ENCODE peak calls at places on chromosomes 5 and 9, in seven cellular contexts. X is stimulated activated CD4-positive, alpha-beta T cell treated with anti-CD3 and anti-CD28 coated beads, Interleukin-2, amount 100 ng/mL, for 48 hours; T is progenitor cell of endocrine pancreas; Z is AG04450; L is NCI-H2171; E is adipocyte; M is posterior vena cava. I is an unnamed sample.

GRCh38 chr5:33781286-33781685 is 110.5 kb downstream of the ADAMTS12 start:
- DNase-seq in X (no peak), T (no peak), Z (peak), L (no peak), E (peak), M (no peak), I (no peak)

GRCh38 chr5:72244862-72245371 is 75.1 kb downstream of the MRPS27 start:
- DNase-seq in X (no peak), T (no peak), Z (no peak), L (no peak), E (peak), M (no peak), I (no peak)

GRCh38 chr5:143837306-143837848 is 25.4 kb downstream of the HMHB1 start:
- DNase-seq in X (no peak), T (no peak), Z (no peak), L (no peak), E (peak), M (no peak), I (no peak)

GRCh38 chr5:51651476-51651875 is 268.2 kb downstream of the ISL1 start:
- DNase-seq in X (no peak), T (no peak), Z (no peak), L (no peak), E (no peak), M (no peak), I (no peak)

GRCh38 chr9:127854169-127854833 is at the start of gene ENG:
- DNase-seq in X (no peak), T (no peak), Z (no peak), L (no peak), E (peak), M (peak), I (no peak)

GRCh38 chr5:14270212-14270702 is 127.1 kb downstream of the TRIO start:
- DNase-seq in X (no peak), T (peak), Z (no peak), L (peak), E (peak), M (no peak), I (no peak)

GRCh38 chr5:169139381-169140125 is 161.4 kb downstream of the SLIT3 start:
- DNase-seq in X (no peak), T (no peak), Z (no peak), L (no peak), E (no peak), M (no peak), I (no peak)

GRCh38 chr5:9572246-9572645 is 26.4 kb upstream of the SEMA5A start:
- DNase-seq in X (no peak), T (no peak), Z (no peak), L (no peak), E (no peak), M (no peak), I (no peak)

GRCh38 chr5:38413696-38414095 is 142.8 kb downstream of the LIFR start:
- DNase-seq in X (no peak), T (no peak), Z (no peak), L (no peak), E (no peak), M (no peak), I (no peak)

GRCh38 chr9:96029722-96030515 is 154.4 kb downstream of the ERCC6L2 start:
- DNase-seq in X (no peak), T (no peak), Z (no peak), L (no peak), E (no peak), M (peak), I (no peak)

GRCh38 chr9:93659044-93659836 is 82.9 kb downstream of the PHF2 start:
- DNase-seq in X (no peak), T (no peak), Z (no peak), L (no peak), E (no peak), M (peak), I (peak)

GRCh38 chr5:175809531-175810121 is 61.8 kb upstream of the CPLX2 start:
- DNase-seq in X (no peak), T (no peak), Z (peak), L (no peak), E (peak), M (no peak), I (peak)

GRCh38 chr5:88826959-88827585 is 55.9 kb downstream of the MEF2C start:
- DNase-seq in X (no peak), T (no peak), Z (peak), L (no peak), E (peak), M (no peak), I (no peak)

GRCh38 chr5:110965773-110966581 is 105.5 kb upstream of the TSLP start:
- DNase-seq in X (no peak), T (no peak), Z (no peak), L (no peak), E (no peak), M (no peak), I (no peak)

GRCh38 chr9:79807966-79808365 is 236.2 kb downstream of the TLE4 start:
- DNase-seq in X (no peak), T (no peak), Z (no peak), L (no peak), E (peak), M (no peak), I (no peak)

GRCh38 chr9:113910036-113910639 is 34.0 kb downstream of the ZNF618 start:
- DNase-seq in X (no peak), T (peak), Z (no peak), L (no peak), E (no peak), M (no peak), I (no peak)

GRCh38 chr5:160230686-160231527 is 1.6 kb downstream of the FABP6 start:
- DNase-seq in X (no peak), T (no peak), Z (no peak), L (no peak), E (peak), M (no peak), I (no peak)

GRCh38 chr9:85200726-85201402 is 531.3 kb downstream of the NTRK2 start:
- DNase-seq in X (no peak), T (no peak), Z (no peak), L (no peak), E (no peak), M (no peak), I (no peak)

GRCh38 chr9:136784249-136784996 is 6.7 kb upstream of the TMEM141 start:
- DNase-seq in X (no peak), T (no peak), Z (no peak), L (peak), E (peak), M (no peak), I (no peak)

GRCh38 chr9:89686134-89686533 is 81.3 kb downstream of the GADD45G start:
- DNase-seq in X (no peak), T (no peak), Z (no peak), L (peak), E (no peak), M (peak), I (peak)

GRCh38 chr5:147887026-147887627 is 8.6 kb downstream of the SCGB3A2 start:
- DNase-seq in X (no peak), T (no peak), Z (no peak), L (peak), E (peak), M (no peak), I (no peak)

GRCh38 chr9:19782005-19782404 is 6.8 kb downstream of the SLC24A2 start:
- DNase-seq in X (no peak), T (no peak), Z (no peak), L (no peak), E (no peak), M (no peak), I (no peak)

GRCh38 chr5:128062172-128062746 is 21.3 kb upstream of the SLC12A2 start:
- DNase-seq in X (no peak), T (no peak), Z (no peak), L (no peak), E (peak), M (no peak), I (no peak)

GRCh38 chr5:147369742-147370374 is 135.0 kb downstream of the STK32A start:
- DNase-seq in X (no peak), T (no peak), Z (no peak), L (no peak), E (peak), M (no peak), I (no peak)

GRCh38 chr5:72938206-72938605 is 17.6 kb upstream of the FCHO2 start:
- DNase-seq in X (no peak), T (no peak), Z (no peak), L (no peak), E (peak), M (no peak), I (no peak)

GRCh38 chr9:101333923-101334702 is 50.7 kb downstream of the BAAT start:
- DNase-seq in X (no peak), T (no peak), Z (no peak), L (no peak), E (no peak), M (no peak), I (no peak)

GRCh38 chr5:132764051-132764450 is 13.0 kb downstream of the SEPTIN8 start:
- DNase-seq in X (no peak), T (no peak), Z (no peak), L (no peak), E (no peak), M (no peak), I (peak)

GRCh38 chr5:145068696-145069095 is 766.4 kb downstream of the PRELID2 start:
- DNase-seq in X (no peak), T (no peak), Z (no peak), L (no peak), E (peak), M (no peak), I (no peak)